ENCODE peak calls at places on chromosomes 2 and 18, in eight cellular contexts. I, G, C, Y, B, W, F and Q are unnamed samples.

GRCh38 chr2:190415251-190415650 is 7.1 kb downstream of the MFSD6 start:
- DNase-seq in W (no peak), Y (no peak), C (no peak), I (no peak), B (no peak), G (no peak), F (no peak), Q (no peak)

GRCh38 chr2:101762451-101763171 is 65.1 kb downstream of the MAP4K4 start:
- DNase-seq in I (no peak), Y (no peak), G (no peak), W (no peak), B (no peak), F (no peak), C (no peak), Q (no peak)

GRCh38 chr18:10123006-10123950 is 209.5 kb downstream of the VAPA start:
- DNase-seq in C (no peak), G (no peak), B (no peak), W (no peak), F (no peak), I (no peak), Y (no peak), Q (no peak)

GRCh38 chr2:16890081-16890480 is 224.4 kb upstream of the CYRIA start:
- DNase-seq in C (no peak), G (no peak), Y (no peak), B (no peak), F (no peak), I (no peak), W (no peak), Q (no peak)

GRCh38 chr2:64989126-64989981 is at the start of gene SLC1A4:
- DNase-seq in G (peak; percentile 82), F (peak; percentile 97), I (peak; percentile 62), B (peak; percentile 88), Y (peak; percentile 56), W (peak; percentile 54), C (peak; percentile 59), Q (peak; percentile 97)

GRCh38 chr18:36504928-36505327 is 207.4 kb downstream of the FHOD3 start:
- DNase-seq in Y (no peak), I (no peak), G (no peak), W (no peak), B (no peak), C (no peak), F (no peak), Q (no peak)

GRCh38 chr2:172462393-172463381 is 35.3 kb downstream of the ITGA6 start:
- DNase-seq in Y (peak; percentile 5), G (peak; percentile 33), I (no peak), W (no peak), C (peak; percentile 43), F (no peak), B (no peak), Q (no peak)

GRCh38 chr2:146916914-146917313 is 927.9 kb upstream of the ACVR2A start:
- DNase-seq in G (no peak), F (no peak), I (no peak), W (no peak), Y (no peak), B (no peak), C (no peak), Q (no peak)

GRCh38 chr2:55102056-55102812 is 52.0 kb upstream of the RTN4 start:
- DNase-seq in Y (no peak), C (no peak), B (no peak), I (peak; percentile 68), F (no peak), W (peak; percentile 85), G (no peak), Q (no peak)

GRCh38 chr2:191251014-191251413 is 5.8 kb downstream of the MYO1B start:
- DNase-seq in W (no peak), G (no peak), Y (no peak), F (no peak), I (no peak), C (no peak), B (no peak), Q (no peak)